ENCODE peak calls at places on chromosomes 12 and 14, in four cellular contexts. U is stimulated activated CD4-positive, alpha-beta T cell treated with anti-CD3 and anti-CD28 coated beads, Interleukin-4, amount 100 ng/mL, for 1 hour; D is left cardiac atrium; Q is ACHN. Z is an unnamed sample.

GRCh38 chr12:94248582-94248981 is 100.2 kb downstream of the PLXNC1 start:
- DNase-seq in Q (no peak), U (no peak), D (no peak), Z (no peak)

GRCh38 chr14:21163721-21164120 is 7.9 kb upstream of the OR5AU1 start:
- DNase-seq in Q (no peak), D (no peak), U (no peak), Z (no peak)

GRCh38 chr12:127241056-127241830 is 1025.7 kb upstream of the TMEM132C start:
- DNase-seq in Q (no peak), D (no peak), U (no peak), Z (peak)

GRCh38 chr14:81313200-81313599 is 86.9 kb downstream of the STON2 start:
- DNase-seq in D (no peak), U (no peak), Q (no peak), Z (peak)

GRCh38 chr14:77041837-77042557 is 13.5 kb upstream of the IRF2BPL start:
- DNase-seq in Q (no peak), D (peak), U (no peak), Z (no peak)

GRCh38 chr14:56244138-56244789 is 126.1 kb downstream of the PELI2 start:
- DNase-seq in D (no peak), Q (peak), U (no peak), Z (no peak)

GRCh38 chr14:105173901-105174894 is 5.6 kb upstream of the JAG2 start:
- DNase-seq in D (no peak), Q (no peak), U (peak), Z (no peak)

GRCh38 chr12:50482566-50482965 is 22.2 kb upstream of the DIP2B start:
- DNase-seq in U (no peak), D (no peak), Q (peak), Z (peak)

GRCh38 chr12:27555928-27556778 is 32.1 kb downstream of the PPFIBP1 start:
- DNase-seq in U (no peak), Q (no peak), D (no peak), Z (no peak)

GRCh38 chr14:30608533-30609006 is 13.5 kb upstream of the SCFD1 start:
- DNase-seq in D (no peak), U (no peak), Q (peak), Z (peak)

GRCh38 chr14:24366664-24367505 is 1.1 kb upstream of the NFATC4 start:
- DNase-seq in Q (peak), U (peak), D (peak), Z (peak)

GRCh38 chr12:131829351-131829794 is 1.2 kb downstream of the MMP17 start:
- DNase-seq in D (no peak), U (no peak), Q (peak), Z (peak)

GRCh38 chr12:15541996-15542631 is 219.8 kb downstream of the PTPRO start:
- DNase-seq in Q (no peak), D (no peak), U (no peak), Z (no peak)

GRCh38 chr14:58572092-58572853 is 65.5 kb upstream of the DACT1 start:
- DNase-seq in Q (peak), U (peak), D (no peak), Z (peak)

GRCh38 chr12:1463073-1463905 is 131.1 kb downstream of the FBXL14 start:
- DNase-seq in U (no peak), D (no peak), Q (no peak), Z (no peak)

GRCh38 chr12:52207106-52207505 is 15.3 kb upstream of the KRT80 start:
- DNase-seq in U (no peak), Q (no peak), D (peak), Z (no peak)

GRCh38 chr12:121278450-121279375 is 17.8 kb downstream of the CAMKK2 start:
- DNase-seq in D (peak), U (no peak), Q (no peak), Z (no peak)

GRCh38 chr12:94263011-94263786 is 114.8 kb downstream of the PLXNC1 start:
- DNase-seq in D (no peak), U (peak), Q (no peak), Z (no peak)

GRCh38 chr12:74418573-74418972 is 119.1 kb upstream of the ATXN7L3B start:
- DNase-seq in U (no peak), Q (no peak), D (no peak), Z (no peak)

GRCh38 chr12:98939350-98939749 is 294.3 kb downstream of the APAF1 start:
- DNase-seq in Q (peak), D (no peak), U (no peak), Z (peak)

GRCh38 chr12:4031703-4032291 is 158.6 kb upstream of the PARP11 start:
- DNase-seq in D (peak), U (no peak), Q (peak), Z (no peak)

GRCh38 chr12:10210225-10210624 is 2.5 kb upstream of the GABARAPL1 start:
- DNase-seq in D (no peak), U (no peak), Q (no peak), Z (no peak)

GRCh38 chr12:56338643-56339422 is at the start of gene IL23A:
- DNase-seq in U (peak), D (no peak), Q (no peak), Z (no peak)

GRCh38 chr12:62963642-62964041 is 28.7 kb upstream of the PPM1H start:
- DNase-seq in D (no peak), U (no peak), Q (no peak), Z (no peak)

GRCh38 chr14:53670701-53671100 is 285.9 kb downstream of the BMP4 start:
- DNase-seq in Q (no peak), U (no peak), D (no peak), Z (no peak)

GRCh38 chr14:77200406-77200985 is 18.9 kb downstream of the TMEM63C start:
- DNase-seq in D (no peak), U (no peak), Q (no peak), Z (no peak)

GRCh38 chr12:101855364-101855884 is 22.0 kb upstream of the DRAM1 start:
- DNase-seq in Q (no peak), D (no peak), U (no peak), Z (peak)

GRCh38 chr14:101294136-101294535 is 267.2 kb upstream of the DIO3 start:
- DNase-seq in U (no peak), Q (no peak), D (no peak), Z (no peak)

GRCh38 chr12:128807161-128807724 is 16.5 kb downstream of the SLC15A4 start:
- DNase-seq in U (no peak), Q (no peak), D (no peak), Z (no peak)

GRCh38 chr12:106109168-106109910 is 29.4 kb downstream of the NUAK1 start:
- DNase-seq in U (no peak), Q (no peak), D (no peak), Z (no peak)

GRCh38 chr12:119659289-119659897 is 8.5 kb upstream of the PRKAB1 start:
- DNase-seq in D (no peak), U (peak), Q (peak), Z (peak)

GRCh38 chr12:1502856-1503255 is 91.5 kb downstream of the FBXL14 start:
- DNase-seq in Q (no peak), D (no peak), U (no peak), Z (no peak)

GRCh38 chr12:52010152-52010622 is 3.4 kb downstream of the TAMALIN start:
- DNase-seq in U (no peak), Q (no peak), D (peak), Z (peak)

GRCh38 chr12:20492251-20492728 is 124.0 kb downstream of the PDE3A start:
- DNase-seq in U (no peak), Q (peak), D (no peak), Z (no peak)

GRCh38 chr14:103123128-103123633 is at the start of gene TNFAIP2:
- DNase-seq in D (peak), U (peak), Q (peak), Z (peak)

GRCh38 chr14:80567905-80568512 is 356.7 kb upstream of the DIO2 start:
- DNase-seq in Q (no peak), D (no peak), U (no peak), Z (peak)

GRCh38 chr12:6205144-6205539 is 4.9 kb downstream of the CD9 start:
- DNase-seq in U (no peak), Q (no peak), D (peak), Z (peak)

GRCh38 chr14:22906073-22906472 is 12.9 kb downstream of the RBM23 start:
- DNase-seq in Q (no peak), D (no peak), U (no peak), Z (no peak)

GRCh38 chr14:59297070-59297766 is 108.8 kb downstream of the DAAM1 start:
- DNase-seq in Q (no peak), U (no peak), D (no peak), Z (no peak)

GRCh38 chr12:52080403-52081201 is 1.1 kb downstream of the SMIM41 start:
- DNase-seq in Q (no peak), D (no peak), U (no peak), Z (no peak)